ENCODE peak calls at places on chromosomes 13 and 19, in ten cellular contexts. P is ovary, Z is suprapubic skin, M is stomach, D is H1, V is transverse colon, Q is esophagus muscularis mucosa, E is tibial nerve, N is HepG2, I is sigmoid colon. K is an unnamed sample. For H3K36me3, the result is how much of the 10 kb centered on the place peaks cover.

GRCh38 chr13:58531614-58532013 is 900.1 kb downstream of the PCDH17 start:
- DNase-seq in P (no peak), Z (no peak), M (no peak), D (no peak), V (no peak), Q (no peak), E (no peak), N (peak), I (no peak), K (no peak)

GRCh38 chr19:54188224-54188871 is 1.0 kb downstream of the MBOAT7 start:
- DNase-seq in P (no peak), Z (no peak), M (no peak), D (no peak), V (no peak), Q (no peak), E (no peak), N (no peak), I (no peak), K (no peak)

GRCh38 chr19:32902448-32902847 is 32.9 kb upstream of the SLC7A9 start:
- DNase-seq in P (no peak), Z (no peak), M (no peak), D (no peak), V (peak), Q (no peak), E (no peak), N (no peak), I (no peak), K (no peak)

GRCh38 chr19:13207237-13208130 is 57.3 kb downstream of the IER2 start:
- DNase-seq in P (peak), Z (no peak), M (no peak), D (peak), V (no peak), Q (no peak), E (no peak), N (no peak), I (peak), K (no peak)

GRCh38 chr19:38650180-38650775 is 2.8 kb downstream of the ACTN4 start:
- DNase-seq in P (no peak), Z (no peak), M (peak), D (no peak), V (peak), Q (no peak), E (no peak), N (no peak), I (no peak), K (no peak)

GRCh38 chr19:40614595-40615411 is 13.6 kb downstream of the LTBP4 start:
- DNase-seq in P (peak), Z (peak), M (peak), D (peak), V (peak), Q (no peak), E (peak), N (no peak), I (peak), K (peak)

GRCh38 chr13:29707876-29708543 is 112.5 kb upstream of the SLC7A1 start:
- DNase-seq in P (no peak), Z (no peak), M (peak), D (peak), V (peak), Q (no peak), E (no peak), N (peak), I (no peak), K (peak)

GRCh38 chr19:13055213-13056051 is 47.2 kb downstream of the LYL1 start:
- DNase-seq in P (peak), Z (peak), M (peak), D (peak), V (peak), Q (no peak), E (peak), N (no peak), I (peak), K (peak)

GRCh38 chr13:23723463-23723862 is 153.3 kb downstream of the TNFRSF19 start:
- DNase-seq in P (no peak), Z (no peak), M (no peak), D (no peak), V (no peak), Q (no peak), E (no peak), N (no peak), I (no peak), K (no peak)

GRCh38 chr19:33029746-33030303 is 34.9 kb downstream of the RHPN2 start:
- DNase-seq in P (no peak), Z (no peak), M (no peak), D (no peak), V (no peak), Q (no peak), E (no peak), N (no peak), I (no peak), K (no peak)

GRCh38 chr13:81686877-81687276 is 1346.0 kb upstream of the SPRY2 start:
- DNase-seq in P (no peak), Z (no peak), M (no peak), D (no peak), V (no peak), Q (no peak), E (no peak), N (no peak), I (no peak), K (no peak)

GRCh38 chr13:104534847-104535246 is 1468.6 kb upstream of the SLC10A2 start:
- DNase-seq in P (no peak), Z (no peak), M (no peak), D (no peak), V (no peak), Q (no peak), E (no peak), N (no peak), I (no peak), K (no peak)

GRCh38 chr13:111006508-111007031 is 91.7 kb upstream of the ANKRD10 start:
- DNase-seq in P (peak), Z (peak), M (no peak), D (no peak), V (peak), Q (no peak), E (peak), N (no peak), I (peak), K (peak)

GRCh38 chr19:17615889-17616685 is 60.6 kb downstream of the COLGALT1 start:
- DNase-seq in P (no peak), Z (no peak), M (no peak), D (no peak), V (no peak), Q (no peak), E (no peak), N (no peak), I (no peak), K (no peak)
- H3K27ac ChIP-seq in P (no peak), Z (no peak), M (no peak), D (no peak), V (no peak), Q (no peak), E (no peak), N (no peak), I (no peak), K (no peak)

DNA sequence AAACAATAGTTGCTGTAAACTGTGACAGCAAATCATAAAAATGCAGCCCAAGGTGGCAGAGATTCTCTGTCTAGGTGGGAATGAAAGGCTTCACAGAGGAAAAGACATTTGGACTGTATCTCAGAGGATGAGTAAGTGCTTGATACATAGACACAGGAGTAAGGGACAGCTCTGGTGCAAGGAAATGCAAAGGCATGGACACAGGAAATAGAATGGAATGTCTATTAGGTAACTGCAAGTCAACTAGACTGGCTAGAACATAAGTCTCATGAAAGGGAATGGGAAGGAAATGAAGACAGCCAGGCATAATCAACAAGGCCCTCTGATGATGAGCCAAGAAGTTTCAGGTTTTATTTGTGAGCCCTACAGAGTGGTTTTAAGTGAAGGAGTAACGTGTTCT is 321.7 kb downstream of the SUCLA2 start:
- DNase-seq in P (no peak), Z (no peak), M (no peak), D (no peak), V (no peak), Q (no peak), E (no peak), N (no peak), I (no peak), K (no peak)
- H3K36me3 ChIP-seq in P (under half), Z (under half), M (under half), D (under half), V (under half), Q (under half), E (under half), N (under half), I (under half), K (under half)

GRCh38 chr13:45411631-45412030 is 6.5 kb downstream of the SLC25A30 start:
- DNase-seq in P (no peak), Z (no peak), M (no peak), D (no peak), V (no peak), Q (peak), E (no peak), N (no peak), I (no peak), K (no peak)

GRCh38 chr13:45409993-45410392 is 8.2 kb downstream of the SLC25A30 start:
- DNase-seq in P (no peak), Z (no peak), M (no peak), D (no peak), V (no peak), Q (peak), E (no peak), N (no peak), I (no peak), K (no peak)

GRCh38 chr13:45412274-45413049 is 5.7 kb downstream of the SLC25A30 start:
- DNase-seq in P (no peak), Z (no peak), M (no peak), D (no peak), V (no peak), Q (no peak), E (no peak), N (no peak), I (no peak), K (no peak)

GRCh38 chr13:45410466-45410865 is 7.7 kb downstream of the SLC25A30 start:
- DNase-seq in P (no peak), Z (no peak), M (no peak), D (no peak), V (no peak), Q (peak), E (no peak), N (no peak), I (no peak), K (peak)

DNA sequence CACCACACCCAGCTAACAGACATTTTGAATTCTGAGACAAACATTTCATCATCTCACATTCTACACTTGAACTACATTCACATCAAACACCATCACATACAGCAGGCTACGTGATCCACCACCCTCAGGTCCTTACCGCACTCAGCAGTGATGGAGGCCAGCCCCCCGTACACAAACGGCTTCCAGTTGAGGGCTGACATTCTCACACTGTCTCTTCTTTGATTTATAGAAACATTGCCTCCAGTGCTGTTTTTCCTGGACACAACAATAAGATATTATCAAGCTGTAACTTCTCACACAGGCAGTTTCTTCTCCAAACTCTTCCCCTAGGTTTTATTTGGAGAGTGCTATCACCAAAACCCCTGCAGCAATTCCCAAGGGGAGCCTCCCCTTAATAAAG is 6.9 kb downstream of the SLC25A30 start:
- DNase-seq in P (no peak), Z (no peak), M (no peak), D (no peak), V (no peak), Q (peak), E (no peak), N (no peak), I (no peak), K (no peak)
- TF ChIP-seq EP300 in P (no peak), Z (no peak), M (no peak), D (no peak), V (no peak), Q (no peak), E (no peak), N (no peak), I (no peak), K (no peak)

DNA sequence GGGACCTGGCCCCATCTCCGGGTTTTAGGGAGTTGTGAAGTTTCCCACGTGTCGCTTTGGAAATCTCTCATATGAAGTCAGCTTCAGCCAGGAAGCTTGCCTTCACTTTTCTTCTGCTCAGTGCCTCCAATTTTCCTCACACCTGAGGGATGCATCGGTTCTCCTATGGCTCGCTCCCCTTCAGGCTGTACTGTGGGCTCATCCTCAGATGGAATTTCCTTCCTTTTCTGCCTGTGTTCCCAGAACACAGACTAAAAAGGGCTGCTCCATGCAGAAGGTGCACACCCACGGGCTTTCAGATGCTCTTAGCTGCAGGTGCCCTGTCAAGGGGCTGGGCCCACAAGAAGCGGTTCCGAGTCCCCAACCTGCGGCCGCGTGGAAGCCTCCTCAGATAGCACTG is 275.7 kb downstream of the ZNF536 start:
- DNase-seq in P (no peak), Z (no peak), M (no peak), D (no peak), V (no peak), Q (no peak), E (no peak), N (no peak), I (no peak), K (no peak)
- H3K27ac ChIP-seq in P (no peak), Z (no peak), M (no peak), D (no peak), V (no peak), Q (no peak), E (no peak), N (no peak), I (no peak), K (no peak)

GRCh38 chr13:99377641-99378040 is 70.4 kb upstream of the GPR183 start:
- DNase-seq in P (no peak), Z (no peak), M (no peak), D (peak), V (no peak), Q (no peak), E (no peak), N (no peak), I (peak), K (no peak)
- H3K36me3 ChIP-seq in P (under half), Z (under half), M (under half), D (under half), V (under half), Q (under half), E (half or more), N (under half), I (under half), K (under half)

DNA sequence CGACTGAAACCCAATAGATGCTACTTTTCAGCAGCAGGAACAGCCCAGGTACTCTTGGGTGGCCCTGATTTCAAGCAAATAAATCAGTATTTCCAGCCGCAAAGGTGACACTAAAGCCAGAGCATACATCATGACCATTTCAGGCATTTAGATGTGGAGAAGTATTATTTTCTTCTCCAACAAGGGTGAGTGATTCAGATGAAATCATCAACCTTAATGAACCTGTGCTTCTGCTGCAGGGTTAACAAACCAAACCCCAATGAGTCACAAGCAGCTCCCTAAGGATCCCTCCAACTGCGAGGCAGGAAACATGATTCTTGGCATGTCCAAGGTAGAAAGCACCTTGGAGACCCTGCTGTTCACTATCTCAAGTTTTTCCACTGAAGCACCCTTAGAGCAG is 32.7 kb downstream of the MBNL2 start:
- DNase-seq in P (no peak), Z (no peak), M (no peak), D (no peak), V (no peak), Q (no peak), E (no peak), N (no peak), I (no peak), K (no peak)
- TF ChIP-seq EP300 in P (no peak), Z (no peak), M (no peak), D (no peak), V (no peak), Q (no peak), E (no peak), N (no peak), I (no peak), K (no peak)

K was measured in upper lobe of left lung.